ENCODE peak calls at places on chromosomes 6 and 20, in eight cellular contexts. J is hepatocyte; N is aorta; R is A549; W is CD8-positive, alpha-beta T cell; D is DND-41; U is left lung; F is HCT116. K is an unnamed sample. For H3K4me1, the result is how much of the 10 kb centered on the place peaks cover.

GRCh38 chr6:144090384-144090783 is 5.0 kb downstream of the SF3B5 start:
- DNase-seq in J (no peak), N (no peak), R (no peak), W (no peak), D (no peak), U (no peak), F (no peak), K (no peak)

GRCh38 chr6:56845027-56845426 is 109.9 kb upstream of the BEND6 start:
- DNase-seq in J (no peak), N (no peak), R (no peak), W (no peak), D (no peak), U (no peak), F (no peak), K (peak)

GRCh38 chr6:24906314-24906713 is 29.4 kb downstream of the RIPOR2 start:
- DNase-seq in J (no peak), N (no peak), R (no peak), W (no peak), D (no peak), U (no peak), F (no peak), K (no peak)

GRCh38 chr20:23090147-23090546 is 4.0 kb upstream of the CD93 start:
- DNase-seq in J (no peak), N (no peak), R (no peak), W (no peak), D (no peak), U (no peak), F (no peak), K (no peak)

GRCh38 chr20:2585811-2586210 is 49.4 kb downstream of the TMC2 start:
- DNase-seq in J (no peak), N (no peak), R (no peak), W (no peak), D (no peak), U (no peak), F (no peak), K (no peak)

GRCh38 chr20:46253391-46253790 is 54.9 kb downstream of the CDH22 start:
- DNase-seq in J (no peak), N (no peak), R (peak), W (no peak), D (no peak), U (no peak), F (peak), K (no peak)

GRCh38 chr6:156427345-156427744 is 349.8 kb upstream of the ARID1B start:
- DNase-seq in J (peak), N (peak), R (peak), W (no peak), D (no peak), U (no peak), F (no peak), K (peak)

GRCh38 chr20:43843096-43843964 is 71.3 kb upstream of the TOX2 start:
- DNase-seq in J (no peak), N (no peak), R (no peak), W (no peak), D (no peak), U (no peak), F (no peak), K (no peak)

GRCh38 chr6:1726341-1726763 is 116.6 kb downstream of the FOXC1 start:
- DNase-seq in J (no peak), N (no peak), R (no peak), W (no peak), D (no peak), U (no peak), F (no peak), K (no peak)

GRCh38 chr6:52155791-52156576 is 30.2 kb upstream of the IL17A start:
- DNase-seq in J (no peak), N (no peak), R (no peak), W (no peak), D (no peak), U (no peak), F (no peak), K (no peak)

GRCh38 chr20:1881240-1881835 is 13.9 kb upstream of the SIRPA start:
- DNase-seq in J (no peak), N (no peak), R (no peak), W (no peak), D (no peak), U (peak), F (no peak), K (peak)

GRCh38 chr6:149473080-149474052 is 11.4 kb downstream of the ZC3H12D start:
- DNase-seq in J (no peak), N (no peak), R (peak), W (peak), D (no peak), U (no peak), F (no peak), K (peak)

GRCh38 chr6:49384913-49385312 is 78.1 kb downstream of the MMUT start:
- DNase-seq in J (no peak), N (no peak), R (no peak), W (no peak), D (no peak), U (no peak), F (no peak), K (no peak)

GRCh38 chr6:5529733-5530132 is 268.4 kb downstream of the FARS2 start:
- DNase-seq in J (no peak), N (no peak), R (no peak), W (no peak), D (no peak), U (no peak), F (no peak), K (peak)

GRCh38 chr20:58362117-58362516 is 26.9 kb upstream of the VAPB start:
- DNase-seq in J (no peak), N (no peak), R (no peak), W (no peak), D (no peak), U (no peak), F (no peak), K (no peak)

GRCh38 chr6:159249752-159250151 is 80.6 kb downstream of the FNDC1 start:
- DNase-seq in J (no peak), N (no peak), R (no peak), W (no peak), D (no peak), U (no peak), F (no peak), K (no peak)

GRCh38 chr20:53154540-53154939 is 182.4 kb downstream of the TSHZ2 start:
- DNase-seq in J (no peak), N (no peak), R (no peak), W (no peak), D (no peak), U (no peak), F (no peak), K (no peak)

GRCh38 chr20:20440473-20440872 is 72.6 kb downstream of the INSM1 start:
- DNase-seq in J (no peak), N (no peak), R (no peak), W (no peak), D (no peak), U (no peak), F (no peak), K (no peak)

GRCh38 chr6:52591832-52592231 is 15.0 kb upstream of the TRAM2 start:
- DNase-seq in J (no peak), N (no peak), R (no peak), W (no peak), D (no peak), U (no peak), F (no peak), K (no peak)

GRCh38 chr6:10412948-10413849 is 1.7 kb downstream of the TFAP2A start:
- DNase-seq in J (peak), N (no peak), R (no peak), W (no peak), D (no peak), U (peak), F (no peak), K (no peak)

GRCh38 chr6:5866547-5867051 is 140.1 kb downstream of the NRN1 start:
- DNase-seq in J (peak), N (no peak), R (no peak), W (no peak), D (no peak), U (no peak), F (no peak), K (peak)

GRCh38 chr20:46905364-46906125 is 10.9 kb downstream of the EYA2 start:
- DNase-seq in J (no peak), N (no peak), R (no peak), W (no peak), D (no peak), U (no peak), F (no peak), K (no peak)

GRCh38 chr20:43925786-43926185 is 11.1 kb downstream of the TOX2 start:
- DNase-seq in J (no peak), N (peak), R (no peak), W (peak), D (peak), U (no peak), F (no peak), K (no peak)

GRCh38 chr6:20906938-20907337 is 372.7 kb downstream of the CDKAL1 start:
- DNase-seq in J (no peak), N (no peak), R (no peak), W (no peak), D (no peak), U (no peak), F (no peak), K (no peak)

GRCh38 chr6:43669050-43669921 is 18.3 kb downstream of the MRPS18A start:
- DNase-seq in J (peak), N (peak), R (no peak), W (no peak), D (no peak), U (no peak), F (no peak), K (no peak)

GRCh38 chr6:73746776-73747175 is 50.8 kb downstream of the CD109 start:
- DNase-seq in J (no peak), N (no peak), R (no peak), W (no peak), D (no peak), U (no peak), F (no peak), K (no peak)

GRCh38 chr6:49980898-49981297 is 11.5 kb upstream of the DEFB113 start:
- DNase-seq in J (no peak), N (no peak), R (no peak), W (no peak), D (no peak), U (no peak), F (no peak), K (no peak)

GRCh38 chr6:47149070-47149469 is 106.9 kb upstream of the ADGRF1 start:
- DNase-seq in J (no peak), N (no peak), R (no peak), W (no peak), D (no peak), U (no peak), F (no peak), K (no peak)

GRCh38 chr6:30571085-30572077 is at the start of gene ABCF1:
- DNase-seq in J (peak), N (peak), R (peak), W (peak), D (peak), U (peak), F (peak), K (peak)

GRCh38 chr6:146598785-146599405 is at the start of gene ADGB:
- DNase-seq in J (peak), N (peak), R (peak), W (peak), D (no peak), U (peak), F (no peak), K (peak)

GRCh38 chr6:31878222-31878621 is 575 bp downstream of the SLC44A4 start:
- DNase-seq in J (no peak), N (no peak), R (no peak), W (no peak), D (no peak), U (no peak), F (no peak), K (peak)

GRCh38 chr6:37699138-37699766 is 1.6 kb upstream of the MDGA1 start:
- DNase-seq in J (no peak), N (no peak), R (no peak), W (peak), D (no peak), U (no peak), F (peak), K (peak)
- H3K4me3 ChIP-seq in J (no peak), N (no peak), R (peak), W (peak), D (no peak), U (peak), F (peak), K (peak)

GRCh38 chr20:63951398-63952209 is 4.6 kb downstream of the UCKL1 start:
- DNase-seq in J (no peak), N (no peak), R (no peak), W (no peak), D (no peak), U (peak), F (no peak), K (peak)
- H3K4me1 ChIP-seq in J (under half), N (under half), R (under half), W (half or more), D (under half), U (under half), F (under half), K (under half)

DNA sequence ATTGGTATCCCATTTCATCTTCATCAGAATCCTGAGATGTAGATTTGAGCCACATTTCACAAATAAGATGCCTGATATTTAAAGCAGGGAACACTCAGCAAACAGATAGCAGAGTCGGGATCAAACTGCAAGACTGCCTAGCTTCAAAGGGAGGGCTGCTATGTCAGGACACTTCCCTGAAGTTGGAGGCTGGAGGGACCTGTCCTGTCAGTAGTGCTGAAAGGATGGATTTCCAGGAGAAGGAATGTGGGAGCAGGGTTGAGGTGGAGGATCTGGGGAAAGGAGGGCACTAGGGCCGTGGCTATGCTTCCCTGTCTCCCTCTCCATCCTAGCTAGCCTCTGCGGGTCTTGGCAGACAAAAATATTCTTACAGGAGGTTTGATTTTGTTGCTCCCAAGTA is 32.2 kb downstream of the COX4I2 start:
- DNase-seq in J (no peak), N (no peak), R (no peak), W (no peak), D (no peak), U (no peak), F (no peak), K (no peak)
- H3K4me3 ChIP-seq in J (no peak), N (no peak), R (no peak), W (no peak), D (no peak), U (no peak), F (no peak), K (no peak)

DNA sequence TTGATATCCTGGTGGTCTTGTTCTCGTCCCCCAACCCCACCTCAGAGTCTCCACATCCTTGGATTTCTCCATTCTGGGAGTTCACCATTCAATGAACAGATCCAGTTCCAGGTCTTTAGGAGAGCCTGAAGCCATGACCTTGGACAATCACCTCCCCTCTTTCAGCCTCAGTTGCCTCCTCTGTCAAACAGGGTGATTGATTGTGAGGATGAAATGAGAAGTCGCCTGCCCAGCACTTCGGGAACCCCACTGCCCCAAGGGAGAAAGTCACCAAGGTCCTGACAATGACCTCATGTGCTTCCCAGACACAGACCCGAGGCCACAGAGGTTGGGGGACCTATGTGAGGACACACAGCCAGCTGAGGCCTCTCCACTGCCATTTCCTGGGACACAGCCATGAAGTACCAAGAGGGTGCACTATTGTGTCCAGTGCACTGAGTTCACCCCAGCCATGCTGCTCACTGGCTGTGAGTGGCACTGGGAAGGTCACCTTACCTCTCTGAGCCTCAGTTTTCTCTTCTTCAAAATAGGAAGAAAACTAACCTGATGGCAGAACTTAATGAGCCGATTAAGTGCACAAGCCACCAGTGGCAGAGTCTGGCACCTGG is 61.7 kb downstream of the SNAI1 start:
- DNase-seq in J (no peak), N (no peak), R (no peak), W (no peak), D (no peak), U (no peak), F (no peak), K (no peak)
- H3K4me1 ChIP-seq in J (under half), N (under half), R (under half), W (under half), D (under half), U (under half), F (under half), K (under half)

GRCh38 chr20:38091447-38092216 is 58.1 kb downstream of the RPRD1B start:
- DNase-seq in J (no peak), N (no peak), R (no peak), W (no peak), D (no peak), U (no peak), F (no peak), K (peak)

GRCh38 chr20:38092260-38092857 is 58.8 kb downstream of the RPRD1B start:
- DNase-seq in J (no peak), N (no peak), R (no peak), W (no peak), D (no peak), U (no peak), F (no peak), K (no peak)

GRCh38 chr20:38093641-38094077 is 60.1 kb downstream of the RPRD1B start:
- DNase-seq in J (no peak), N (no peak), R (no peak), W (no peak), D (no peak), U (no peak), F (no peak), K (no peak)

GRCh38 chr20:38094968-38095689 is 61.6 kb downstream of the RPRD1B start:
- DNase-seq in J (no peak), N (no peak), R (no peak), W (no peak), D (no peak), U (no peak), F (no peak), K (no peak)

DNA sequence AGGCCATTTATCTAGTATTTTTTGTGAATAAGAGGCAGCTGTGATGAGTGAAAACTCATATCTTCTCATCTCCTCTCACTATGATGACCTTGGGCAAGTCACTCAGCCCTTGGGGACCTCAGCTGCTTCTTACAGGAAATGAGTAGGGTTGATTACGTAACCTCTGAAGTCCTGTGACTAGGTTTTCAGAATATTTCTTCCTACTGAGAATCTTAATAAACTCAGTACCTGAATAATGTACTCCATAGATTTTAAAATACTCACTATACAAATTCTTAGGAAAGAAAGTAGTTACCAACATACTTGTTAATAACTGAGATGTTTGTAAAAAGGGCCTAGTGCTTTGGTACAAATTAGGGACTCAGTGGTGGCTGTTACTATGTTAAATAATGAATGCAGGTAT is 60.8 kb downstream of the RPRD1B start:
- DNase-seq in J (peak), N (peak), R (peak), W (no peak), D (peak), U (no peak), F (no peak), K (peak)
- H3K4me3 ChIP-seq in J (no peak), N (no peak), R (no peak), W (no peak), D (no peak), U (no peak), F (no peak), K (no peak)